ENCODE peak calls at places on chromosomes 16 and 17, in seven cellular contexts. Z is CD8-positive, alpha-beta T cell; I is AG09309; R is AG04449; N is stomach; P is ascending aorta; F is heart right ventricle. T is an unnamed sample.

GRCh38 chr17:40341808-40342574 is 22.5 kb downstream of the GJD3 start:
- DNase-seq in I (no peak), Z (no peak), P (no peak), N (peak), F (peak), R (no peak), T (no peak)

GRCh38 chr16:12927591-12927990 is 26.2 kb downstream of the SHISA9 start:
- DNase-seq in Z (no peak), P (no peak), N (no peak), R (no peak), I (no peak), F (no peak), T (no peak)

GRCh38 chr16:69243479-69243878 is 56.5 kb downstream of the SNTB2 start:
- DNase-seq in F (no peak), Z (no peak), R (peak), N (no peak), P (no peak), I (no peak), T (peak)

GRCh38 chr17:6995500-6996255 is at the start of gene ALOX12:
- DNase-seq in F (no peak), Z (no peak), P (no peak), N (peak), I (no peak), R (no peak), T (no peak)

GRCh38 chr16:71930013-71930563 is 34.8 kb downstream of the IST1 start:
- DNase-seq in F (no peak), Z (no peak), N (no peak), I (no peak), P (no peak), R (no peak), T (no peak)

GRCh38 chr17:77324227-77324626 is 183.5 kb downstream of the SEC14L1 start:
- DNase-seq in I (no peak), N (peak), P (no peak), F (no peak), R (no peak), Z (no peak), T (no peak)

GRCh38 chr17:70892527-70892926 is 723.2 kb downstream of the KCNJ2 start:
- DNase-seq in P (no peak), Z (no peak), R (no peak), I (no peak), N (no peak), F (no peak), T (no peak)

GRCh38 chr16:57723170-57723569 is 12.4 kb upstream of the KATNB1 start:
- DNase-seq in F (no peak), N (no peak), I (no peak), R (no peak), P (no peak), Z (no peak), T (no peak)

GRCh38 chr17:80817321-80817845 is 174.3 kb upstream of the CHMP6 start:
- DNase-seq in F (no peak), Z (no peak), I (no peak), N (no peak), R (no peak), P (no peak), T (no peak)

GRCh38 chr17:76840443-76840767 is 27.8 kb upstream of the MGAT5B start:
- DNase-seq in P (no peak), F (no peak), R (no peak), Z (no peak), N (no peak), I (no peak), T (no peak)

GRCh38 chr17:5203178-5203907 is 11.7 kb upstream of the ZNF594 start:
- DNase-seq in I (no peak), F (no peak), N (no peak), Z (no peak), P (no peak), R (no peak), T (no peak)

GRCh38 chr17:33487187-33487586 is 194.1 kb upstream of the ASIC2 start:
- DNase-seq in N (no peak), R (no peak), I (no peak), P (no peak), Z (no peak), F (no peak), T (no peak)

GRCh38 chr17:77735341-77736206 is 222.9 kb upstream of the TNRC6C start:
- DNase-seq in Z (no peak), R (no peak), F (peak), N (peak), I (no peak), P (no peak), T (no peak)

GRCh38 chr17:58303981-58304734 is 23.4 kb upstream of the MPO start:
- DNase-seq in P (no peak), F (no peak), R (no peak), N (peak), I (no peak), Z (peak), T (no peak)

GRCh38 chr16:68287276-68288251 is 23.2 kb downstream of the SLC7A6OS start:
- DNase-seq in Z (no peak), R (peak), I (peak), F (peak), P (peak), N (no peak), T (peak)

GRCh38 chr16:46974352-46974751 is 878 bp upstream of the DNAJA2 start:
- DNase-seq in F (no peak), Z (no peak), N (no peak), I (no peak), P (no peak), R (no peak), T (no peak)

GRCh38 chr16:28309811-28310311 is 17.5 kb downstream of the SBK1 start:
- DNase-seq in P (no peak), F (peak), N (no peak), Z (peak), R (no peak), I (no peak), T (no peak)

GRCh38 chr16:76527244-76527643 is 250.0 kb downstream of the CNTNAP4 start:
- DNase-seq in P (no peak), N (no peak), F (no peak), I (no peak), Z (no peak), R (no peak), T (no peak)

GRCh38 chr16:75109732-75110243 is 6.8 kb downstream of the LDHD start:
- DNase-seq in N (peak), I (no peak), R (no peak), Z (no peak), P (no peak), F (peak), T (no peak)

GRCh38 chr16:7055443-7055842 is 277.2 kb upstream of the RBFOX1 start:
- DNase-seq in Z (no peak), I (no peak), R (no peak), F (no peak), P (no peak), N (no peak), T (no peak)

GRCh38 chr17:59287452-59287851 is 44.0 kb upstream of the YPEL2 start:
- DNase-seq in F (no peak), N (no peak), R (no peak), Z (no peak), I (no peak), P (no peak), T (no peak)

GRCh38 chr16:71515026-71515425 is 11.2 kb upstream of the CHST4 start:
- DNase-seq in I (no peak), R (no peak), N (no peak), F (no peak), Z (no peak), P (no peak), T (no peak)

GRCh38 chr17:80743181-80743771 is 198.6 kb downstream of the RPTOR start:
- DNase-seq in P (no peak), N (no peak), I (peak), F (no peak), R (no peak), Z (peak), T (no peak)

GRCh38 chr17:38619937-38620550 is 14.3 kb upstream of the SRCIN1 start:
- DNase-seq in R (no peak), F (no peak), Z (no peak), N (no peak), P (no peak), I (no peak), T (no peak)

GRCh38 chr17:56499799-56500388 is 93.6 kb upstream of the NOG start:
- DNase-seq in I (no peak), Z (no peak), N (no peak), R (no peak), P (no peak), F (no peak), T (no peak)

GRCh38 chr16:5500526-5500925 is 402.9 kb upstream of the EEF2KMT start:
- DNase-seq in Z (no peak), N (no peak), I (no peak), R (no peak), P (no peak), F (no peak), T (no peak)

GRCh38 chr16:5502944-5503343 is 405.3 kb upstream of the EEF2KMT start:
- DNase-seq in N (no peak), F (no peak), I (no peak), R (no peak), P (no peak), Z (no peak), T (no peak)

GRCh38 chr16:5504028-5504758 is 406.6 kb upstream of the EEF2KMT start:
- DNase-seq in R (no peak), Z (no peak), P (no peak), I (no peak), N (peak), F (no peak), T (peak)

GRCh38 chr16:5505093-5505887 is 407.7 kb upstream of the EEF2KMT start:
- DNase-seq in F (no peak), I (no peak), N (no peak), P (no peak), Z (no peak), R (no peak), T (no peak)

DNA sequence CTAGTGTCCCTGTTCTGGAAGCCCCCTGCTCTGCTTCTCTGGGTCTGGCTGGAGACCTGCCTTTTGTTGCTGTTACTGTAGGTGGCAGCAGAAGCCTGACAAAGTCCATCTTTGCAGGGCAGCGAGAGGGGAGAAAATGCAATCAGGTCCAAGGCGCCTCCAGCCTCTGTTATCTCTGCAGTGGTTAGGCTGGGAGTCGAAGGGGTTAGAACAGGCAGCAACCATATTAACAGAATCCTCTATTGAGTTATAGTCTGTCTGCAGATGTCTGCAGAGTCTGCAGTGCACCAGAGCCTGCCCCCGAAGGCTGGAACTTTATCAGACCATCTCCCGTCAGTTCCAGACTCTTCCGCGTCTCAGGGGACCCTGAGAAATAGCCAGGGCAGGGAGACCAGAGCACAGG is 404.9 kb upstream of the EEF2KMT start:
- DNase-seq in I (no peak), N (no peak), P (no peak), F (no peak), R (no peak), Z (no peak), T (peak)
- TF ChIP-seq CTCF in I (no peak), N (no peak), P (no peak), F (no peak), R (no peak), Z (no peak), T (peak)

GRCh38 chr17:48719642-48720262 is 2.6 kb downstream of the PRAC1 start:
- DNase-seq in P (no peak), N (no peak), R (no peak), F (no peak), Z (no peak), I (no peak), T (no peak)
- H3K4me3 ChIP-seq in P (no peak), N (no peak), R (no peak), F (no peak), Z (no peak), I (peak), T (no peak)

DNA sequence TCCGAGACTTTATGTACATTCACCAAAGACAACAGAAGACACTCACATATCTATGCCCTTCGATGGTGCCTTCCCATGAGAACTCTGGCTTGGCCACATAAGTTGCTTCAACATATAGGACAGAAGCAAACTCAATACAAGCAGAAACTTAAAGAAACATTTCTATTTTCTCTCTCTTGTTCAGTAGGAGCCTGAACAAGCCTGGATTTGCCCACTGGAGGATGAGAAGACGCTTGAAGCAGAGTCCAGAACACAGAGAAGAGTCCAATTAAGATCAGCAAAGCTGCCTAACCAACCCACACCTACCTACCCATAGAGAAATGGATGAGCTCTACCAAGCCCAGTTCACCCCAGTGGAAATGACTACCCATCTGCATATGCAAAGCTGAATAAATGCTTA is 338.0 kb upstream of the DYNLRB2 start:
- DNase-seq in N (no peak), Z (no peak), F (no peak), P (no peak), R (no peak), I (no peak), T (no peak)
- TF ChIP-seq CTCF in N (no peak), Z (no peak), F (no peak), P (no peak), R (no peak), I (no peak), T (no peak)

DNA sequence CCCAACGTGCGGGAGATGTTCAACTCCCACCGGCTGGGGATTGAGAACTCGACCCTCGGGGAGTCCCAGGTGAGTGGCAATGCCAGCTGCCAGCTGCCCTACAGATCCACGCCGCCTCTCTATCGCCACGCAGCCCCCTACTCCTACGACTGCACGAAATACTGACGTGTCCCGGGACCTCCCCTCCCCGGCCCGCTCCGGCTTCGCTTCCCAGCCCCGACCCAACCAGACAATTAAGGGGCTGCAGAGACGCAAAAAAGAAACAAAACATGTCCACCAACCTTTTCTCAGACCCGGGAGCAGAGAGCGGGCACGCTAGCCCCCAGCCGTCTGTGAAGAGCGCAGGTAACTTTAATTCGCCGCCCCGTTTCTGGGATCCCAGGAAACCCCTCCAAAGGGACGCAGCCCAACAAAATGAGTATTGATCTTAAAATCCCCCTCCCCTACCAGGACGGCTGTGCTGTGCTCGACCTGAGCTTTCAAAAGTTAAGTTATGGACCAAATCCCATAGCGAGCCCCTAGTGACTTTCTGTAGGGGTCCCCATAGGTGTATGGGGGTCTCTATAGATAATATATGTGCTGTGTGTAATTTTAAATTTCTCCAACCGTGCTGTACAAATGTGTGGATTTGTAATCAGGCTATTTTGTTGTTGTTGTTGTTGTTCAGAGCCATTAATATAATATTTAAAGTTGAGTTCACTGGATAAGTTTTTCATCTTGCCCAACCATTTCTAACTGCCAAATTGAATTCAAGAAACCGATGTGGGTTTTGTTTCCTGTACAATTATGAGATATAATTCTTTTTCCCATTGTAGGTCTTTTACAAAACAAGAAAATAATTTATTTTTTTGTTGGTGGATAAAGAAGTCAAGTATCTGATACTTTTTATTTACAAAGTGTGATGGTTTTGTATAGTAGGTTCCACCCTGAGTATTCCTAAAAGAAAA is 2.3 kb downstream of the FOXC2 start:
- DNase-seq in Z (no peak), N (no peak), F (no peak), R (no peak), I (no peak), P (no peak), T (no peak)
- H3K4me3 ChIP-seq in Z (no peak), N (peak), F (peak), R (peak), I (peak), P (peak), T (peak)

T was measured in astrocyte of the cerebellum.